ENCODE peak calls at places on chromosomes 3 and 15, in seven cellular contexts. One of them, this sample, is unnamed.

GRCh38 chr3:197239857-197240256 is 58.6 kb downstream of the DLG1 start:
- DNase-seq in spleen: no peak
- DNase-seq in AG09319: no peak
- DNase-seq in upper lobe of right lung: no peak
- DNase-seq in lower lobe of right lung: no peak
- DNase-seq in HFF-Myc: no peak
- DNase-seq in GM23338: no peak
- DNase-seq in this sample: no peak

GRCh38 chr3:37905987-37906674 is 44.5 kb downstream of the CTDSPL start:
- DNase-seq in upper lobe of right lung: no peak
- DNase-seq in spleen: no peak
- DNase-seq in HFF-Myc: peak
- DNase-seq in GM23338: no peak
- DNase-seq in AG09319: no peak
- DNase-seq in lower lobe of right lung: no peak
- DNase-seq in this sample: no peak

GRCh38 chr3:102741105-102741504 is 306.3 kb downstream of the ZPLD1 start:
- DNase-seq in lower lobe of right lung: no peak
- DNase-seq in GM23338: peak
- DNase-seq in spleen: no peak
- DNase-seq in AG09319: no peak
- DNase-seq in HFF-Myc: no peak
- DNase-seq in upper lobe of right lung: no peak
- DNase-seq in this sample: no peak

GRCh38 chr3:36941162-36941561 is 3.7 kb downstream of the TRANK1 start:
- DNase-seq in lower lobe of right lung: no peak
- DNase-seq in GM23338: no peak
- DNase-seq in HFF-Myc: no peak
- DNase-seq in AG09319: no peak
- DNase-seq in spleen: no peak
- DNase-seq in upper lobe of right lung: no peak
- DNase-seq in this sample: no peak

GRCh38 chr3:194900886-194901522 is 215.3 kb downstream of the FAM43A start:
- DNase-seq in spleen: no peak
- DNase-seq in upper lobe of right lung: no peak
- DNase-seq in GM23338: no peak
- DNase-seq in AG09319: no peak
- DNase-seq in HFF-Myc: no peak
- DNase-seq in lower lobe of right lung: no peak
- DNase-seq in this sample: no peak

GRCh38 chr3:148203263-148204010 is 494.3 kb upstream of the AGTR1 start:
- DNase-seq in lower lobe of right lung: no peak
- DNase-seq in upper lobe of right lung: no peak
- DNase-seq in HFF-Myc: no peak
- DNase-seq in AG09319: no peak
- DNase-seq in spleen: no peak
- DNase-seq in GM23338: no peak
- DNase-seq in this sample: no peak

GRCh38 chr15:90705212-90705611 is 11.9 kb upstream of the BLM start:
- DNase-seq in spleen: no peak
- DNase-seq in upper lobe of right lung: no peak
- DNase-seq in lower lobe of right lung: no peak
- DNase-seq in AG09319: no peak
- DNase-seq in HFF-Myc: no peak
- DNase-seq in GM23338: no peak
- DNase-seq in this sample: no peak

GRCh38 chr3:182785756-182786155 is 7.5 kb upstream of the ATP11B start:
- DNase-seq in HFF-Myc: no peak
- DNase-seq in lower lobe of right lung: no peak
- DNase-seq in spleen: no peak
- DNase-seq in upper lobe of right lung: no peak
- DNase-seq in GM23338: no peak
- DNase-seq in AG09319: no peak
- DNase-seq in this sample: no peak

GRCh38 chr3:42052132-42052866 is 38.9 kb upstream of the TRAK1 start:
- DNase-seq in lower lobe of right lung: no peak
- DNase-seq in GM23338: no peak
- DNase-seq in spleen: no peak
- DNase-seq in AG09319: no peak
- DNase-seq in HFF-Myc: no peak
- DNase-seq in upper lobe of right lung: no peak
- DNase-seq in this sample: no peak

GRCh38 chr3:129077222-129077621 is 16.6 kb downstream of the GP9 start:
- DNase-seq in AG09319: no peak
- DNase-seq in GM23338: no peak
- DNase-seq in lower lobe of right lung: no peak
- DNase-seq in spleen: no peak
- DNase-seq in HFF-Myc: no peak
- DNase-seq in upper lobe of right lung: no peak
- DNase-seq in this sample: no peak

GRCh38 chr15:55884223-55884622 is 109.2 kb downstream of the NEDD4 start:
- DNase-seq in spleen: no peak
- DNase-seq in upper lobe of right lung: no peak
- DNase-seq in GM23338: no peak
- DNase-seq in AG09319: no peak
- DNase-seq in HFF-Myc: no peak
- DNase-seq in lower lobe of right lung: no peak
- DNase-seq in this sample: no peak

GRCh38 chr3:141421639-141422319 is 53.5 kb downstream of the ZBTB38 start:
- DNase-seq in spleen: no peak
- DNase-seq in HFF-Myc: no peak
- DNase-seq in lower lobe of right lung: no peak
- DNase-seq in upper lobe of right lung: no peak
- DNase-seq in AG09319: no peak
- DNase-seq in GM23338: no peak
- DNase-seq in this sample: no peak

GRCh38 chr15:41564286-41564959 is 5.4 kb downstream of the TYRO3 start:
- DNase-seq in upper lobe of right lung: no peak
- DNase-seq in HFF-Myc: no peak
- DNase-seq in spleen: peak
- DNase-seq in AG09319: no peak
- DNase-seq in lower lobe of right lung: no peak
- DNase-seq in GM23338: peak
- DNase-seq in this sample: no peak

GRCh38 chr15:29873942-29874341 is 51.7 kb upstream of the TJP1 start:
- DNase-seq in AG09319: no peak
- DNase-seq in lower lobe of right lung: no peak
- DNase-seq in HFF-Myc: no peak
- DNase-seq in GM23338: no peak
- DNase-seq in upper lobe of right lung: no peak
- DNase-seq in spleen: no peak
- DNase-seq in this sample: no peak

GRCh38 chr15:39511915-39512260 is 69.0 kb upstream of the THBS1 start:
- DNase-seq in HFF-Myc: peak
- DNase-seq in upper lobe of right lung: no peak
- DNase-seq in spleen: no peak
- DNase-seq in lower lobe of right lung: no peak
- DNase-seq in AG09319: peak
- DNase-seq in GM23338: no peak
- DNase-seq in this sample: no peak

GRCh38 chr15:73851679-73852078 is 21.7 kb upstream of the TBC1D21 start:
- DNase-seq in GM23338: peak
- DNase-seq in upper lobe of right lung: no peak
- DNase-seq in lower lobe of right lung: no peak
- DNase-seq in HFF-Myc: no peak
- DNase-seq in spleen: no peak
- DNase-seq in AG09319: peak
- DNase-seq in this sample: no peak

GRCh38 chr3:46858456-46858855 is 4.8 kb downstream of the MYL3 start:
- DNase-seq in spleen: peak
- DNase-seq in lower lobe of right lung: peak
- DNase-seq in upper lobe of right lung: peak
- DNase-seq in AG09319: no peak
- DNase-seq in GM23338: no peak
- DNase-seq in HFF-Myc: no peak
- DNase-seq in this sample: peak

GRCh38 chr15:91855684-91856553 is 2.4 kb downstream of the SLCO3A1 start:
- DNase-seq in GM23338: peak
- DNase-seq in HFF-Myc: no peak
- DNase-seq in lower lobe of right lung: peak
- DNase-seq in upper lobe of right lung: peak
- DNase-seq in spleen: no peak
- DNase-seq in AG09319: no peak
- DNase-seq in this sample: no peak

GRCh38 chr3:37129871-37130270 is 44.5 kb downstream of the LRRFIP2 start:
- DNase-seq in spleen: no peak
- DNase-seq in AG09319: no peak
- DNase-seq in GM23338: no peak
- DNase-seq in HFF-Myc: peak
- DNase-seq in upper lobe of right lung: no peak
- DNase-seq in lower lobe of right lung: no peak
- DNase-seq in this sample: no peak

GRCh38 chr3:159669753-159670152 is 318.9 kb upstream of the IL12A start:
- DNase-seq in spleen: no peak
- DNase-seq in lower lobe of right lung: no peak
- DNase-seq in GM23338: no peak
- DNase-seq in AG09319: no peak
- DNase-seq in upper lobe of right lung: no peak
- DNase-seq in HFF-Myc: no peak
- DNase-seq in this sample: no peak

GRCh38 chr3:159669024-159669476 is 319.6 kb upstream of the IL12A start:
- DNase-seq in lower lobe of right lung: no peak
- DNase-seq in AG09319: no peak
- DNase-seq in HFF-Myc: no peak
- DNase-seq in spleen: no peak
- DNase-seq in GM23338: no peak
- DNase-seq in upper lobe of right lung: no peak
- DNase-seq in this sample: no peak

GRCh38 chr3:159675285-159675684 is 313.4 kb upstream of the IL12A start:
- DNase-seq in upper lobe of right lung: no peak
- DNase-seq in HFF-Myc: no peak
- DNase-seq in GM23338: no peak
- DNase-seq in AG09319: no peak
- DNase-seq in spleen: no peak
- DNase-seq in lower lobe of right lung: no peak
- DNase-seq in this sample: no peak

GRCh38 chr3:159674583-159674982 is 314.1 kb upstream of the IL12A start:
- DNase-seq in upper lobe of right lung: no peak
- DNase-seq in lower lobe of right lung: no peak
- DNase-seq in spleen: no peak
- DNase-seq in HFF-Myc: no peak
- DNase-seq in AG09319: no peak
- DNase-seq in GM23338: no peak
- DNase-seq in this sample: no peak

GRCh38 chr3:159672728-159673471 is 315.7 kb upstream of the IL12A start:
- DNase-seq in upper lobe of right lung: no peak
- DNase-seq in HFF-Myc: no peak
- DNase-seq in GM23338: peak
- DNase-seq in spleen: no peak
- DNase-seq in AG09319: no peak
- DNase-seq in lower lobe of right lung: no peak
- DNase-seq in this sample: no peak
- TF ChIP-seq CTCF in upper lobe of right lung: no peak
- TF ChIP-seq CTCF in HFF-Myc: no peak
- TF ChIP-seq CTCF in GM23338: no peak
- TF ChIP-seq CTCF in spleen: no peak
- TF ChIP-seq CTCF in AG09319: no peak
- TF ChIP-seq CTCF in lower lobe of right lung: no peak
- TF ChIP-seq CTCF in this sample: peak

DNA sequence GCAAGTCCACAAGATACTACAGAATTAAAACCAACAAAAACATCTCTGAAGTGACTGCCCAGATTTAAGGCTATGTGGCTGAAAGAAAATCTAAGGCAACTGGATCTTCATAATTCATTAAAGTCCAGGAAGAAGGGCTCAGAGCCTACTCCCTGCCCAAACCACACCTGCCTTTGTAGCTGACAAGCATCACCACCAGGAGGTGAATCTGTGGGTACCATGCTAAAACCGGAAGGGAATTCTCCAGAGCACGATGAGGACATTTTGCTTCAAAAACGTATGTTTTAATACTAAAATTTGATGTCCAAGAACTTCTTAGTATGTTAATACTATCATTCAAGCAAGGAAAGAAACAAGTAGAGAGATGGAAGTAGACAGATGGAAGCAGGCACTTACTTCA is 495.9 kb upstream of the NECTIN3 start:
- DNase-seq in spleen: no peak
- DNase-seq in GM23338: peak
- DNase-seq in lower lobe of right lung: no peak
- DNase-seq in AG09319: no peak
- DNase-seq in upper lobe of right lung: no peak
- DNase-seq in HFF-Myc: no peak
- DNase-seq in this sample: no peak
- TF ChIP-seq CTCF in spleen: no peak
- TF ChIP-seq CTCF in GM23338: peak
- TF ChIP-seq CTCF in lower lobe of right lung: no peak
- TF ChIP-seq CTCF in AG09319: no peak
- TF ChIP-seq CTCF in upper lobe of right lung: no peak
- TF ChIP-seq CTCF in HFF-Myc: no peak
- TF ChIP-seq CTCF in this sample: no peak

DNA sequence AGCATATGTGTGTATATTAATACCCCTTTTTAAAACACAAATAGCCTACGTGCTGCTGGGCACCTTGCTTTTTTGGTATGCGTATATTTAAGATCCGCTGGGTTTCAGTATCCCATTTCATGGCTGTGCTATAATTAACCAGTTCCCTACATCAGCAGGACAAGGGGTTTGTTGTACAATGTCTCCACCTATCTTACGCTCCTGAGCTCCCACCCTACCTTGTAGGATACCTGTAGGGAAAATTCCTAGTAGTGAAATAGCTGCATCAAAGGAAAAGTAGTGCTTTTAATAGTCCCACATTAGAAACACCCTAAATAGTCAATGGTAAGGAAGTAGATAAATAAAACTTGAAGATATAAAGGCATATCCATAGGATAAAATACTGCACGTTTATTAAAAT is 1.4 kb downstream of the MAP6D1 start:
- DNase-seq in upper lobe of right lung: no peak
- DNase-seq in GM23338: peak
- DNase-seq in spleen: no peak
- DNase-seq in lower lobe of right lung: no peak
- DNase-seq in HFF-Myc: no peak
- DNase-seq in AG09319: no peak
- DNase-seq in this sample: no peak
- TF ChIP-seq CTCF in upper lobe of right lung: no peak
- TF ChIP-seq CTCF in GM23338: peak
- TF ChIP-seq CTCF in spleen: no peak
- TF ChIP-seq CTCF in lower lobe of right lung: no peak
- TF ChIP-seq CTCF in HFF-Myc: no peak
- TF ChIP-seq CTCF in AG09319: no peak
- TF ChIP-seq CTCF in this sample: no peak

GRCh38 chr3:119808843-119809242 is 26.9 kb downstream of the NR1I2 start:
- DNase-seq in lower lobe of right lung: no peak
- DNase-seq in HFF-Myc: no peak
- DNase-seq in spleen: no peak
- DNase-seq in AG09319: no peak
- DNase-seq in upper lobe of right lung: no peak
- DNase-seq in GM23338: no peak
- DNase-seq in this sample: no peak

GRCh38 chr3:119812491-119813058 is 30.7 kb downstream of the NR1I2 start:
- DNase-seq in lower lobe of right lung: no peak
- DNase-seq in GM23338: no peak
- DNase-seq in AG09319: no peak
- DNase-seq in HFF-Myc: no peak
- DNase-seq in spleen: no peak
- DNase-seq in upper lobe of right lung: no peak
- DNase-seq in this sample: no peak

GRCh38 chr3:119809249-119810017 is 27.5 kb downstream of the NR1I2 start:
- DNase-seq in HFF-Myc: no peak
- DNase-seq in AG09319: no peak
- DNase-seq in lower lobe of right lung: no peak
- DNase-seq in GM23338: peak
- DNase-seq in upper lobe of right lung: no peak
- DNase-seq in spleen: no peak
- DNase-seq in this sample: no peak

GRCh38 chr3:119808244-119808643 is 26.3 kb downstream of the NR1I2 start:
- DNase-seq in lower lobe of right lung: no peak
- DNase-seq in GM23338: no peak
- DNase-seq in upper lobe of right lung: no peak
- DNase-seq in AG09319: no peak
- DNase-seq in spleen: no peak
- DNase-seq in HFF-Myc: no peak
- DNase-seq in this sample: no peak

GRCh38 chr3:119810018-119810435 is 28.1 kb downstream of the NR1I2 start:
- DNase-seq in lower lobe of right lung: peak
- DNase-seq in AG09319: no peak
- DNase-seq in spleen: peak
- DNase-seq in upper lobe of right lung: peak
- DNase-seq in GM23338: peak
- DNase-seq in HFF-Myc: peak
- DNase-seq in this sample: no peak
- TF ChIP-seq CTCF in lower lobe of right lung: no peak
- TF ChIP-seq CTCF in AG09319: peak
- TF ChIP-seq CTCF in spleen: no peak
- TF ChIP-seq CTCF in upper lobe of right lung: peak
- TF ChIP-seq CTCF in GM23338: peak
- TF ChIP-seq CTCF in HFF-Myc: peak
- TF ChIP-seq CTCF in this sample: no peak